ENCODE peak calls at places on chromosome 18, in four cellular contexts. One of them, this sample, is unnamed.

GRCh38 chr18:26574958-26575864 is 26.9 kb upstream of the KCTD1 start:
- DNase-seq in prostate gland: peak
- DNase-seq in H1: peak
- DNase-seq in mucosa of descending colon: peak
- DNase-seq in this sample: peak

GRCh38 chr18:63260075-63260754 is 59.4 kb downstream of the BCL2 start:
- DNase-seq in prostate gland: no peak
- DNase-seq in H1: no peak
- DNase-seq in mucosa of descending colon: no peak
- DNase-seq in this sample: no peak

GRCh38 chr18:11021477-11021876 is 127.9 kb downstream of the PIEZO2 start:
- DNase-seq in prostate gland: no peak
- DNase-seq in H1: no peak
- DNase-seq in mucosa of descending colon: no peak
- DNase-seq in this sample: no peak

GRCh38 chr18:57792741-57793629 is 10.1 kb downstream of the ATP8B1 start:
- DNase-seq in prostate gland: no peak
- DNase-seq in H1: no peak
- DNase-seq in mucosa of descending colon: no peak
- DNase-seq in this sample: no peak

GRCh38 chr18:52150050-52150449 is 189.9 kb upstream of the DCC start:
- DNase-seq in prostate gland: no peak
- DNase-seq in H1: no peak
- DNase-seq in mucosa of descending colon: no peak
- DNase-seq in this sample: no peak

GRCh38 chr18:29191263-29191662 is 1014.3 kb upstream of the CDH2 start:
- DNase-seq in prostate gland: no peak
- DNase-seq in H1: no peak
- DNase-seq in mucosa of descending colon: no peak
- DNase-seq in this sample: no peak

GRCh38 chr18:76376668-76377358 is 118.2 kb downstream of the ZNF516 start:
- DNase-seq in prostate gland: no peak
- DNase-seq in H1: no peak
- DNase-seq in mucosa of descending colon: no peak
- DNase-seq in this sample: no peak

GRCh38 chr18:43719264-43719795 is 442.0 kb upstream of the SYT4 start:
- DNase-seq in prostate gland: no peak
- DNase-seq in H1: no peak
- DNase-seq in mucosa of descending colon: no peak
- DNase-seq in this sample: no peak

GRCh38 chr18:49849331-49850217 is 36.2 kb upstream of the ACAA2 start:
- DNase-seq in prostate gland: no peak
- DNase-seq in H1: peak
- DNase-seq in mucosa of descending colon: peak
- DNase-seq in this sample: peak

GRCh38 chr18:67599277-67599676 is 82.8 kb upstream of the DSEL start:
- DNase-seq in prostate gland: no peak
- DNase-seq in H1: no peak
- DNase-seq in mucosa of descending colon: no peak
- DNase-seq in this sample: no peak

GRCh38 chr18:73099759-73100158 is 232.0 kb upstream of the NETO1 start:
- DNase-seq in prostate gland: no peak
- DNase-seq in H1: no peak
- DNase-seq in mucosa of descending colon: no peak
- DNase-seq in this sample: no peak

GRCh38 chr18:3441290-3441689 is 8.7 kb upstream of the TGIF1 start:
- DNase-seq in prostate gland: no peak
- DNase-seq in H1: no peak
- DNase-seq in mucosa of descending colon: no peak
- DNase-seq in this sample: peak

GRCh38 chr18:8424917-8425725 is 184.1 kb upstream of the RAB12 start:
- DNase-seq in prostate gland: no peak
- DNase-seq in H1: no peak
- DNase-seq in mucosa of descending colon: no peak
- DNase-seq in this sample: no peak

GRCh38 chr18:9022397-9023170 is 79.9 kb upstream of the NDUFV2 start:
- DNase-seq in prostate gland: no peak
- DNase-seq in H1: no peak
- DNase-seq in mucosa of descending colon: no peak
- DNase-seq in this sample: no peak

GRCh38 chr18:76451475-76452331 is 43.3 kb downstream of the ZNF516 start:
- DNase-seq in prostate gland: no peak
- DNase-seq in H1: peak
- DNase-seq in mucosa of descending colon: no peak
- DNase-seq in this sample: no peak

GRCh38 chr18:13613591-13614317 is 112.6 kb downstream of the FAM210A start:
- DNase-seq in prostate gland: no peak
- DNase-seq in H1: no peak
- DNase-seq in mucosa of descending colon: peak
- DNase-seq in this sample: no peak

GRCh38 chr18:50671376-50671775 is 111.5 kb downstream of the MAPK4 start:
- DNase-seq in prostate gland: no peak
- DNase-seq in H1: no peak
- DNase-seq in mucosa of descending colon: no peak
- DNase-seq in this sample: no peak

GRCh38 chr18:45589559-45590041 is 25.7 kb upstream of the SLC14A2 start:
- DNase-seq in prostate gland: no peak
- DNase-seq in H1: no peak
- DNase-seq in mucosa of descending colon: no peak
- DNase-seq in this sample: no peak

GRCh38 chr18:27771571-27771970 is 405.4 kb downstream of the CDH2 start:
- DNase-seq in prostate gland: no peak
- DNase-seq in H1: no peak
- DNase-seq in mucosa of descending colon: no peak
- DNase-seq in this sample: no peak

GRCh38 chr18:77198663-77199062 is 51.0 kb upstream of the GALR1 start:
- DNase-seq in prostate gland: no peak
- DNase-seq in H1: no peak
- DNase-seq in mucosa of descending colon: no peak
- DNase-seq in this sample: no peak

GRCh38 chr18:8771930-8772329 is 66.6 kb downstream of the MTCL1 start:
- DNase-seq in prostate gland: no peak
- DNase-seq in H1: no peak
- DNase-seq in mucosa of descending colon: no peak
- DNase-seq in this sample: no peak

GRCh38 chr18:60892441-60892840 is 440.8 kb upstream of the CDH20 start:
- DNase-seq in prostate gland: no peak
- DNase-seq in H1: no peak
- DNase-seq in mucosa of descending colon: no peak
- DNase-seq in this sample: no peak

GRCh38 chr18:75204262-75204977 is 4.5 kb downstream of the PTGR3 start:
- DNase-seq in prostate gland: no peak
- DNase-seq in H1: peak
- DNase-seq in mucosa of descending colon: peak
- DNase-seq in this sample: peak

GRCh38 chr18:24089626-24090337 is 49.1 kb upstream of the CABYR start:
- DNase-seq in prostate gland: no peak
- DNase-seq in H1: no peak
- DNase-seq in mucosa of descending colon: no peak
- DNase-seq in this sample: no peak

GRCh38 chr18:8615397-8616025 is 6.3 kb downstream of the RAB12 start:
- DNase-seq in prostate gland: peak
- DNase-seq in H1: no peak
- DNase-seq in mucosa of descending colon: no peak
- DNase-seq in this sample: no peak

GRCh38 chr18:43876286-43877082 is 599.2 kb upstream of the SYT4 start:
- DNase-seq in prostate gland: no peak
- DNase-seq in H1: no peak
- DNase-seq in mucosa of descending colon: no peak
- DNase-seq in this sample: no peak

GRCh38 chr18:28834889-28835288 is 658.0 kb upstream of the CDH2 start:
- DNase-seq in prostate gland: no peak
- DNase-seq in H1: no peak
- DNase-seq in mucosa of descending colon: no peak
- DNase-seq in this sample: no peak

GRCh38 chr18:21831413-21831831 is 90.8 kb downstream of the MIB1 start:
- DNase-seq in prostate gland: no peak
- DNase-seq in H1: no peak
- DNase-seq in mucosa of descending colon: no peak
- DNase-seq in this sample: no peak

GRCh38 chr18:30987479-30988241 is 54.9 kb downstream of the DSC3 start:
- DNase-seq in prostate gland: peak
- DNase-seq in H1: no peak
- DNase-seq in mucosa of descending colon: peak
- DNase-seq in this sample: peak

GRCh38 chr18:10875836-10876235 is 273.5 kb downstream of the PIEZO2 start:
- DNase-seq in prostate gland: no peak
- DNase-seq in H1: no peak
- DNase-seq in mucosa of descending colon: no peak
- DNase-seq in this sample: no peak

GRCh38 chr18:13260114-13260926 is 41.8 kb downstream of the LDLRAD4 start:
- DNase-seq in prostate gland: no peak
- DNase-seq in H1: no peak
- DNase-seq in mucosa of descending colon: no peak
- DNase-seq in this sample: no peak

GRCh38 chr18:10036479-10036878 is 122.7 kb downstream of the VAPA start:
- DNase-seq in prostate gland: no peak
- DNase-seq in H1: no peak
- DNase-seq in mucosa of descending colon: no peak
- DNase-seq in this sample: no peak

GRCh38 chr18:69845588-69846506 is 101.8 kb downstream of the CD226 start:
- DNase-seq in prostate gland: no peak
- DNase-seq in H1: no peak
- DNase-seq in mucosa of descending colon: no peak
- DNase-seq in this sample: peak

GRCh38 chr18:32049393-32050161 is 31.0 kb downstream of the RNF125 start:
- DNase-seq in prostate gland: no peak
- DNase-seq in H1: no peak
- DNase-seq in mucosa of descending colon: peak
- DNase-seq in this sample: peak

GRCh38 chr18:3653263-3653858 is 203.4 kb downstream of the TGIF1 start:
- DNase-seq in prostate gland: no peak
- DNase-seq in H1: no peak
- DNase-seq in mucosa of descending colon: no peak
- DNase-seq in this sample: no peak

GRCh38 chr18:9750112-9750511 is 42.0 kb downstream of the RAB31 start:
- DNase-seq in prostate gland: no peak
- DNase-seq in H1: no peak
- DNase-seq in mucosa of descending colon: no peak
- DNase-seq in this sample: no peak

DNA sequence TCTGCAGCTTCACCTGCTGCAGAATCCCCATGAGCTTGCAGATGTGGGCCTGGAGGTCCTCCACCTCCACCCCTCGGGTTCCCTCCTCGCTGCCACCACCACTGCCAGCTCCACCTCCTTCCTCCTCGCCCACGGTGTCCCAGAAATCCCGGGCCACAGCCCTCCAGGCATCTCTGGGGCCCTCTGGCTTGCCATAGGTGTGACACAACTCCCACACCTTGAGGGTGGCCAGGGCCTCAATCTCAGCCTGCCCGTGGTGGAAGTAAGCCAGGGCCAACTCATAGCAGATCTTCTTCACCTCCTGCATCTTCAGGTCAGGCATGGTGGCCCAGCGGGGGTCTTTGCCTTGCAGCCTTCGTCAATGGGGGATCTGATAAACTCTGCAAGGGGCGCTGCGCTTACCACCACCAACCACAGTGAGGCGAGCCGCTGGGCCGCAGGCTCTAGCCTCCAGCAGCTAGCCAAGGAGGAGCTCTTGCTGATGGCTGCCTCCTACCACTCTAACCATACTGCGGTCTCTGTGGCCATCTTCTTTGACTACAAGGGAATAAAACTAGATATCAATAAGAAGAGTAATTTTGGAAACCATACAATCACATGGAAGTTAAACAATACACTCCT is 36.1 kb upstream of the ANKRD62 start:
- DNase-seq in prostate gland: no peak
- DNase-seq in H1: no peak
- DNase-seq in mucosa of descending colon: no peak
- DNase-seq in this sample: no peak
- TF ChIP-seq CTCF in prostate gland: no peak
- TF ChIP-seq CTCF in H1: peak
- TF ChIP-seq CTCF in mucosa of descending colon: no peak
- TF ChIP-seq CTCF in this sample: no peak

GRCh38 chr18:35998967-35999366 is 26.5 kb downstream of the RMP24 start:
- DNase-seq in prostate gland: no peak
- DNase-seq in H1: no peak
- DNase-seq in mucosa of descending colon: no peak
- DNase-seq in this sample: no peak
- TF ChIP-seq CTCF in prostate gland: no peak
- TF ChIP-seq CTCF in H1: peak
- TF ChIP-seq CTCF in mucosa of descending colon: no peak
- TF ChIP-seq CTCF in this sample: no peak

GRCh38 chr18:47260138-47260923 is 8.9 kb upstream of the SKOR2 start:
- DNase-seq in prostate gland: peak
- DNase-seq in H1: peak
- DNase-seq in mucosa of descending colon: peak
- DNase-seq in this sample: peak

GRCh38 chr18:47263197-47263827 is 11.9 kb upstream of the SKOR2 start:
- DNase-seq in prostate gland: no peak
- DNase-seq in H1: peak
- DNase-seq in mucosa of descending colon: no peak
- DNase-seq in this sample: no peak

GRCh38 chr18:47261902-47262301 is 10.4 kb upstream of the SKOR2 start:
- DNase-seq in prostate gland: no peak
- DNase-seq in H1: peak
- DNase-seq in mucosa of descending colon: no peak
- DNase-seq in this sample: no peak

GRCh38 chr18:47262397-47263196 is 11.1 kb upstream of the SKOR2 start:
- DNase-seq in prostate gland: no peak
- DNase-seq in H1: peak
- DNase-seq in mucosa of descending colon: no peak
- DNase-seq in this sample: no peak

GRCh38 chr18:47260924-47261701 is 9.7 kb upstream of the SKOR2 start:
- DNase-seq in prostate gland: no peak
- DNase-seq in H1: peak
- DNase-seq in mucosa of descending colon: no peak
- DNase-seq in this sample: no peak
- TF ChIP-seq CTCF in prostate gland: no peak
- TF ChIP-seq CTCF in H1: peak
- TF ChIP-seq CTCF in mucosa of descending colon: no peak
- TF ChIP-seq CTCF in this sample: no peak

GRCh38 chr18:41585512-41585911 is 369.5 kb upstream of the PIK3C3 start:
- DNase-seq in prostate gland: no peak
- DNase-seq in H1: no peak
- DNase-seq in mucosa of descending colon: no peak
- DNase-seq in this sample: no peak
- TF ChIP-seq CTCF in prostate gland: no peak
- TF ChIP-seq CTCF in H1: no peak
- TF ChIP-seq CTCF in mucosa of descending colon: no peak
- TF ChIP-seq CTCF in this sample: no peak

DNA sequence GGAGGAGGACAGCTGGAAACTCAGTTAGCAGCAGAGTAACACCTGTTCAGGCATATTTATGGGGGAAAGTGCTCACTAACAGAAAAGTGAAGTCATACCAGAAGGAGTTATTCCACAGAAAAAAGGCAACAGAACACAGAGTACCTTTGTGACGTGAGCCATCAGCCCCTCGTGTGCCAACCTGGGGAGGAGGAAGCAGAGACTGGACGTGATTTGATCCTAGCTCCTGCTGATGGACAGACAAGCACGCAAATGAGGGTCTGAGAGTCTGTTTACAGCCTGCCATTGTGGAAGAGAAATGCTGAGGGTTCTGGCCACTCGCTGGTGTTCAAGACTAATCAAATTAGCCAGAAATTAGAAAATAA is 120.7 kb downstream of the ZNF521 start:
- DNase-seq in prostate gland: no peak
- DNase-seq in H1: no peak
- DNase-seq in mucosa of descending colon: no peak
- DNase-seq in this sample: no peak
- TF ChIP-seq CTCF in prostate gland: no peak
- TF ChIP-seq CTCF in H1: no peak
- TF ChIP-seq CTCF in mucosa of descending colon: no peak
- TF ChIP-seq CTCF in this sample: no peak

This sample was measured in colonic mucosa.